ENCODE peak calls at places on chromosome 20, in eight cellular contexts. One of them, this sample, is unnamed.

GRCh38 chr20:37311710-37312355 is 22.4 kb downstream of the MANBAL start:
- DNase-seq in Caco-2: peak
- DNase-seq in EL: peak
- DNase-seq in uterus: no peak
- DNase-seq in activated T-cell treated with anti-CD3 and anti-CD28 coated beads, Interleukin-2, amount 50 U/mL, for 72 hours: no peak
- DNase-seq in body of pancreas: no peak
- DNase-seq in NCI-H748 treated with DMSO at 0.1 percent for 48 hours: no peak
- DNase-seq in EH: peak
- DNase-seq in this sample: no peak

GRCh38 chr20:51807864-51808263 is 5.5 kb upstream of the SALL4 start:
- DNase-seq in uterus: no peak
- DNase-seq in EL: no peak
- DNase-seq in activated T-cell treated with anti-CD3 and anti-CD28 coated beads, Interleukin-2, amount 50 U/mL, for 72 hours: no peak
- DNase-seq in body of pancreas: no peak
- DNase-seq in Caco-2: no peak
- DNase-seq in NCI-H748 treated with DMSO at 0.1 percent for 48 hours: no peak
- DNase-seq in EH: peak
- DNase-seq in this sample: no peak

GRCh38 chr20:35796556-35796955 is 24.7 kb downstream of the PHF20 start:
- DNase-seq in uterus: no peak
- DNase-seq in Caco-2: no peak
- DNase-seq in EL: no peak
- DNase-seq in activated T-cell treated with anti-CD3 and anti-CD28 coated beads, Interleukin-2, amount 50 U/mL, for 72 hours: no peak
- DNase-seq in EH: no peak
- DNase-seq in NCI-H748 treated with DMSO at 0.1 percent for 48 hours: no peak
- DNase-seq in body of pancreas: no peak
- DNase-seq in this sample: peak

GRCh38 chr20:46206025-46206424 is 87.9 kb downstream of the CD40 start:
- DNase-seq in activated T-cell treated with anti-CD3 and anti-CD28 coated beads, Interleukin-2, amount 50 U/mL, for 72 hours: no peak
- DNase-seq in uterus: no peak
- DNase-seq in Caco-2: no peak
- DNase-seq in body of pancreas: no peak
- DNase-seq in EL: peak
- DNase-seq in NCI-H748 treated with DMSO at 0.1 percent for 48 hours: no peak
- DNase-seq in EH: peak
- DNase-seq in this sample: peak

GRCh38 chr20:50593005-50593335 is 82.8 kb downstream of the PTPN1 start:
- DNase-seq in activated T-cell treated with anti-CD3 and anti-CD28 coated beads, Interleukin-2, amount 50 U/mL, for 72 hours: no peak
- DNase-seq in body of pancreas: no peak
- DNase-seq in uterus: no peak
- DNase-seq in EH: no peak
- DNase-seq in EL: no peak
- DNase-seq in NCI-H748 treated with DMSO at 0.1 percent for 48 hours: no peak
- DNase-seq in Caco-2: no peak
- DNase-seq in this sample: no peak

GRCh38 chr20:24633026-24633425 is 163.6 kb downstream of the SYNDIG1 start:
- DNase-seq in body of pancreas: no peak
- DNase-seq in Caco-2: no peak
- DNase-seq in uterus: no peak
- DNase-seq in EL: peak
- DNase-seq in NCI-H748 treated with DMSO at 0.1 percent for 48 hours: no peak
- DNase-seq in EH: peak
- DNase-seq in activated T-cell treated with anti-CD3 and anti-CD28 coated beads, Interleukin-2, amount 50 U/mL, for 72 hours: no peak
- DNase-seq in this sample: no peak

GRCh38 chr20:44089987-44090674 is 96.9 kb downstream of the JPH2 start:
- DNase-seq in body of pancreas: peak
- DNase-seq in EH: peak
- DNase-seq in Caco-2: peak
- DNase-seq in activated T-cell treated with anti-CD3 and anti-CD28 coated beads, Interleukin-2, amount 50 U/mL, for 72 hours: no peak
- DNase-seq in NCI-H748 treated with DMSO at 0.1 percent for 48 hours: no peak
- DNase-seq in EL: peak
- DNase-seq in uterus: no peak
- DNase-seq in this sample: no peak

GRCh38 chr20:47191074-47191673 is 165.3 kb downstream of the ZMYND8 start:
- DNase-seq in NCI-H748 treated with DMSO at 0.1 percent for 48 hours: no peak
- DNase-seq in Caco-2: no peak
- DNase-seq in uterus: no peak
- DNase-seq in EL: peak
- DNase-seq in EH: peak
- DNase-seq in activated T-cell treated with anti-CD3 and anti-CD28 coated beads, Interleukin-2, amount 50 U/mL, for 72 hours: no peak
- DNase-seq in body of pancreas: no peak
- DNase-seq in this sample: no peak

GRCh38 chr20:62830821-62831220 is 14.0 kb downstream of the COL9A3 start:
- DNase-seq in uterus: no peak
- DNase-seq in activated T-cell treated with anti-CD3 and anti-CD28 coated beads, Interleukin-2, amount 50 U/mL, for 72 hours: no peak
- DNase-seq in EL: no peak
- DNase-seq in EH: no peak
- DNase-seq in body of pancreas: no peak
- DNase-seq in Caco-2: no peak
- DNase-seq in NCI-H748 treated with DMSO at 0.1 percent for 48 hours: no peak
- DNase-seq in this sample: no peak

GRCh38 chr20:43744966-43745733 is 18.3 kb upstream of the GTSF1L start:
- DNase-seq in activated T-cell treated with anti-CD3 and anti-CD28 coated beads, Interleukin-2, amount 50 U/mL, for 72 hours: no peak
- DNase-seq in uterus: no peak
- DNase-seq in body of pancreas: peak
- DNase-seq in NCI-H748 treated with DMSO at 0.1 percent for 48 hours: no peak
- DNase-seq in EH: peak
- DNase-seq in Caco-2: no peak
- DNase-seq in EL: no peak
- DNase-seq in this sample: peak

GRCh38 chr20:20037960-20038359 is 14.3 kb downstream of the CRNKL1 start:
- DNase-seq in EL: peak
- DNase-seq in uterus: no peak
- DNase-seq in EH: peak
- DNase-seq in Caco-2: no peak
- DNase-seq in activated T-cell treated with anti-CD3 and anti-CD28 coated beads, Interleukin-2, amount 50 U/mL, for 72 hours: no peak
- DNase-seq in body of pancreas: no peak
- DNase-seq in NCI-H748 treated with DMSO at 0.1 percent for 48 hours: no peak
- DNase-seq in this sample: no peak

GRCh38 chr20:10963717-10964266 is 290.0 kb upstream of the JAG1 start:
- DNase-seq in activated T-cell treated with anti-CD3 and anti-CD28 coated beads, Interleukin-2, amount 50 U/mL, for 72 hours: no peak
- DNase-seq in body of pancreas: no peak
- DNase-seq in EH: no peak
- DNase-seq in EL: no peak
- DNase-seq in NCI-H748 treated with DMSO at 0.1 percent for 48 hours: no peak
- DNase-seq in Caco-2: no peak
- DNase-seq in uterus: no peak
- DNase-seq in this sample: no peak

GRCh38 chr20:56945057-56945456 is 316.0 kb downstream of the TFAP2C start:
- DNase-seq in NCI-H748 treated with DMSO at 0.1 percent for 48 hours: no peak
- DNase-seq in Caco-2: no peak
- DNase-seq in uterus: no peak
- DNase-seq in EH: peak
- DNase-seq in activated T-cell treated with anti-CD3 and anti-CD28 coated beads, Interleukin-2, amount 50 U/mL, for 72 hours: no peak
- DNase-seq in body of pancreas: peak
- DNase-seq in EL: no peak
- DNase-seq in this sample: no peak

GRCh38 chr20:4375881-4376280 is 345.8 kb upstream of the PRND start:
- DNase-seq in body of pancreas: no peak
- DNase-seq in EL: peak
- DNase-seq in NCI-H748 treated with DMSO at 0.1 percent for 48 hours: no peak
- DNase-seq in activated T-cell treated with anti-CD3 and anti-CD28 coated beads, Interleukin-2, amount 50 U/mL, for 72 hours: no peak
- DNase-seq in EH: peak
- DNase-seq in uterus: no peak
- DNase-seq in Caco-2: no peak
- DNase-seq in this sample: no peak

GRCh38 chr20:59779656-59780380 is 153.6 kb downstream of the SYCP2 start:
- DNase-seq in activated T-cell treated with anti-CD3 and anti-CD28 coated beads, Interleukin-2, amount 50 U/mL, for 72 hours: no peak
- DNase-seq in uterus: no peak
- DNase-seq in NCI-H748 treated with DMSO at 0.1 percent for 48 hours: no peak
- DNase-seq in EH: no peak
- DNase-seq in EL: no peak
- DNase-seq in body of pancreas: no peak
- DNase-seq in Caco-2: peak
- DNase-seq in this sample: no peak

GRCh38 chr20:62647521-62648317 is 5.4 kb downstream of the SLCO4A1 start:
- DNase-seq in body of pancreas: no peak
- DNase-seq in Caco-2: no peak
- DNase-seq in NCI-H748 treated with DMSO at 0.1 percent for 48 hours: no peak
- DNase-seq in activated T-cell treated with anti-CD3 and anti-CD28 coated beads, Interleukin-2, amount 50 U/mL, for 72 hours: no peak
- DNase-seq in EL: no peak
- DNase-seq in EH: no peak
- DNase-seq in uterus: peak
- DNase-seq in this sample: no peak

GRCh38 chr20:5135363-5136012 is 8.7 kb downstream of the CDS2 start:
- DNase-seq in activated T-cell treated with anti-CD3 and anti-CD28 coated beads, Interleukin-2, amount 50 U/mL, for 72 hours: no peak
- DNase-seq in Caco-2: no peak
- DNase-seq in EH: no peak
- DNase-seq in body of pancreas: no peak
- DNase-seq in uterus: no peak
- DNase-seq in EL: no peak
- DNase-seq in NCI-H748 treated with DMSO at 0.1 percent for 48 hours: no peak
- DNase-seq in this sample: no peak

GRCh38 chr20:25077610-25078169 is 4.3 kb downstream of the VSX1 start:
- DNase-seq in NCI-H748 treated with DMSO at 0.1 percent for 48 hours: no peak
- DNase-seq in activated T-cell treated with anti-CD3 and anti-CD28 coated beads, Interleukin-2, amount 50 U/mL, for 72 hours: no peak
- DNase-seq in uterus: no peak
- DNase-seq in body of pancreas: no peak
- DNase-seq in EL: peak
- DNase-seq in Caco-2: no peak
- DNase-seq in EH: peak
- DNase-seq in this sample: no peak

This sample was measured in GF-D8.